ENCODE peak calls at places on chromosomes 6 and 20, in ten cellular contexts. One of them, this sample, is unnamed.
A peak's percentile ranks its signal among the peaks of the same experiment; 100 is the strongest.

GRCh38 chr6:107079429-107079828 is 35.9 kb downstream of the BEND3 start:
- DNase-seq in GM13977: no peak
- DNase-seq in GM10248: no peak
- DNase-seq in lower leg skin: no peak
- DNase-seq in HFFc6: no peak
- DNase-seq in AG09309: no peak
- DNase-seq in brain microvascular endothelial cell: no peak
- DNase-seq in HL-60: peak; percentile 6
- DNase-seq in epithelial cell of proximal tubule: no peak
- DNase-seq in PC-9: no peak
- DNase-seq in this sample: no peak

GRCh38 chr20:9458075-9458818 is 56.1 kb upstream of the LAMP5 start:
- DNase-seq in GM13977: no peak
- DNase-seq in GM10248: no peak
- DNase-seq in lower leg skin: no peak
- DNase-seq in HFFc6: no peak
- DNase-seq in AG09309: no peak
- DNase-seq in brain microvascular endothelial cell: peak; percentile 31
- DNase-seq in HL-60: peak; percentile 61
- DNase-seq in epithelial cell of proximal tubule: no peak
- DNase-seq in PC-9: no peak
- DNase-seq in this sample: no peak

GRCh38 chr20:60132827-60133549 is 174.8 kb downstream of the CDH26 start:
- DNase-seq in GM13977: no peak
- DNase-seq in GM10248: no peak
- DNase-seq in lower leg skin: no peak
- DNase-seq in HFFc6: no peak
- DNase-seq in AG09309: no peak
- DNase-seq in brain microvascular endothelial cell: no peak
- DNase-seq in HL-60: no peak
- DNase-seq in epithelial cell of proximal tubule: no peak
- DNase-seq in PC-9: no peak
- DNase-seq in this sample: no peak

GRCh38 chr20:40506567-40506966 is 182.5 kb downstream of the MAFB start:
- DNase-seq in GM13977: no peak
- DNase-seq in GM10248: no peak
- DNase-seq in lower leg skin: peak; percentile 95
- DNase-seq in HFFc6: no peak
- DNase-seq in AG09309: peak; percentile 97
- DNase-seq in brain microvascular endothelial cell: peak; percentile 98
- DNase-seq in HL-60: peak; percentile 99
- DNase-seq in epithelial cell of proximal tubule: peak; percentile 73
- DNase-seq in PC-9: peak; percentile 74
- DNase-seq in this sample: peak; percentile 75

GRCh38 chr20:11267131-11267761 is 593.4 kb upstream of the JAG1 start:
- DNase-seq in GM13977: peak; percentile 64
- DNase-seq in GM10248: peak; percentile 68
- DNase-seq in lower leg skin: no peak
- DNase-seq in HFFc6: peak; percentile 77
- DNase-seq in AG09309: peak; percentile 84
- DNase-seq in brain microvascular endothelial cell: peak; percentile 95
- DNase-seq in HL-60: no peak
- DNase-seq in epithelial cell of proximal tubule: peak; percentile 90
- DNase-seq in PC-9: peak; percentile 84
- DNase-seq in this sample: peak; percentile 75

GRCh38 chr6:81253821-81254220 is 498.7 kb downstream of the TENT5A start:
- DNase-seq in GM13977: no peak
- DNase-seq in GM10248: no peak
- DNase-seq in lower leg skin: no peak
- DNase-seq in HFFc6: no peak
- DNase-seq in AG09309: no peak
- DNase-seq in brain microvascular endothelial cell: no peak
- DNase-seq in HL-60: no peak
- DNase-seq in epithelial cell of proximal tubule: no peak
- DNase-seq in PC-9: no peak
- DNase-seq in this sample: no peak

GRCh38 chr6:99492137-99492536 is 23.1 kb downstream of the USP45 start:
- DNase-seq in GM13977: no peak
- DNase-seq in GM10248: no peak
- DNase-seq in lower leg skin: no peak
- DNase-seq in HFFc6: no peak
- DNase-seq in AG09309: no peak
- DNase-seq in brain microvascular endothelial cell: no peak
- DNase-seq in HL-60: no peak
- DNase-seq in epithelial cell of proximal tubule: no peak
- DNase-seq in PC-9: no peak
- DNase-seq in this sample: no peak

GRCh38 chr6:63573899-63574553 is 1.7 kb downstream of the LOC128125822 start:
- DNase-seq in GM13977: no peak
- DNase-seq in GM10248: no peak
- DNase-seq in lower leg skin: peak; percentile 41
- DNase-seq in HFFc6: peak; percentile 49
- DNase-seq in AG09309: no peak
- DNase-seq in brain microvascular endothelial cell: peak; percentile 51
- DNase-seq in HL-60: no peak
- DNase-seq in epithelial cell of proximal tubule: no peak
- DNase-seq in PC-9: peak; percentile 59
- DNase-seq in this sample: peak; percentile 51

GRCh38 chr6:1611322-1611571 is 1.5 kb downstream of the FOXC1 start:
- DNase-seq in GM13977: peak; percentile 73
- DNase-seq in GM10248: no peak
- DNase-seq in lower leg skin: no peak
- DNase-seq in HFFc6: no peak
- DNase-seq in AG09309: no peak
- DNase-seq in brain microvascular endothelial cell: no peak
- DNase-seq in HL-60: no peak
- DNase-seq in epithelial cell of proximal tubule: no peak
- DNase-seq in PC-9: no peak
- DNase-seq in this sample: no peak

GRCh38 chr20:22582386-22582959 is 1.9 kb downstream of the FOXA2 start:
- DNase-seq in GM13977: no peak
- DNase-seq in GM10248: no peak
- DNase-seq in lower leg skin: no peak
- DNase-seq in HFFc6: no peak
- DNase-seq in AG09309: no peak
- DNase-seq in brain microvascular endothelial cell: no peak
- DNase-seq in HL-60: no peak
- DNase-seq in epithelial cell of proximal tubule: no peak
- DNase-seq in PC-9: no peak
- DNase-seq in this sample: no peak

GRCh38 chr6:17098538-17098937 is 3.3 kb upstream of the STMND1 start:
- DNase-seq in GM13977: no peak
- DNase-seq in GM10248: no peak
- DNase-seq in lower leg skin: no peak
- DNase-seq in HFFc6: peak; percentile 35
- DNase-seq in AG09309: no peak
- DNase-seq in brain microvascular endothelial cell: peak; percentile 48
- DNase-seq in HL-60: no peak
- DNase-seq in epithelial cell of proximal tubule: no peak
- DNase-seq in PC-9: peak; percentile 39
- DNase-seq in this sample: no peak

GRCh38 chr6:147689398-147689797 is 180.9 kb downstream of the SAMD5 start:
- DNase-seq in GM13977: no peak
- DNase-seq in GM10248: no peak
- DNase-seq in lower leg skin: no peak
- DNase-seq in HFFc6: no peak
- DNase-seq in AG09309: no peak
- DNase-seq in brain microvascular endothelial cell: no peak
- DNase-seq in HL-60: no peak
- DNase-seq in epithelial cell of proximal tubule: no peak
- DNase-seq in PC-9: no peak
- DNase-seq in this sample: no peak

GRCh38 chr6:167093406-167093921 is 29.4 kb upstream of the CCR6 start:
- DNase-seq in GM13977: no peak
- DNase-seq in GM10248: no peak
- DNase-seq in lower leg skin: no peak
- DNase-seq in HFFc6: no peak
- DNase-seq in AG09309: no peak
- DNase-seq in brain microvascular endothelial cell: no peak
- DNase-seq in HL-60: no peak
- DNase-seq in epithelial cell of proximal tubule: no peak
- DNase-seq in PC-9: no peak
- DNase-seq in this sample: no peak

GRCh38 chr6:37693546-37694250 is 4.0 kb downstream of the MDGA1 start:
- DNase-seq in GM13977: no peak
- DNase-seq in GM10248: no peak
- DNase-seq in lower leg skin: no peak
- DNase-seq in HFFc6: no peak
- DNase-seq in AG09309: no peak
- DNase-seq in brain microvascular endothelial cell: no peak
- DNase-seq in HL-60: no peak
- DNase-seq in epithelial cell of proximal tubule: no peak
- DNase-seq in PC-9: no peak
- DNase-seq in this sample: no peak

GRCh38 chr6:56297022-56297995 is 49.9 kb upstream of the COL21A1 start:
- DNase-seq in GM13977: no peak
- DNase-seq in GM10248: no peak
- DNase-seq in lower leg skin: no peak
- DNase-seq in HFFc6: no peak
- DNase-seq in AG09309: no peak
- DNase-seq in brain microvascular endothelial cell: no peak
- DNase-seq in HL-60: no peak
- DNase-seq in epithelial cell of proximal tubule: no peak
- DNase-seq in PC-9: no peak
- DNase-seq in this sample: no peak

DNA sequence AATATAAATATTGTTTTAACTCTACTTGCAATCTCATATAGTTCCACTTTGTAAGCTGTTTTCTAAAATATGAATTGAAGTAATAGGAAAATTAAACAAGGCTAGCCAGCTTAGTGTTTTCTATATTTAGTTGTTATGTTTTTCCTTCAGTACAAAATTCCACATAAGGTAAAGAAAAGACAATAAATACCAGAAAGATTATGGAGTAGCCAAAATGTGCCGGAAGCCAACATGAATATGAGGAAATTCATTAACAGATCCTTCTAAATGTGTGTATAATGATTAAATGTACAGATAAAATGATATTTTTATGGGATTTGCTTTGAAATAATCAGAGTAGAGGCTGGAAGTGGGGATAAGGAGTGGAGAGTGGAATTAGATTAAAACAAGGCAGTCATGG is 52.5 kb upstream of the COL21A1 start:
- DNase-seq in GM13977: no peak
- DNase-seq in GM10248: no peak
- DNase-seq in lower leg skin: no peak
- DNase-seq in HFFc6: no peak
- DNase-seq in AG09309: no peak
- DNase-seq in brain microvascular endothelial cell: no peak
- DNase-seq in HL-60: no peak
- DNase-seq in epithelial cell of proximal tubule: no peak
- DNase-seq in PC-9: no peak
- DNase-seq in this sample: no peak
- TF ChIP-seq CTCF in GM13977: no peak
- TF ChIP-seq CTCF in GM10248: no peak
- TF ChIP-seq CTCF in lower leg skin: no peak
- TF ChIP-seq CTCF in HFFc6: no peak
- TF ChIP-seq CTCF in AG09309: no peak
- TF ChIP-seq CTCF in brain microvascular endothelial cell: no peak
- TF ChIP-seq CTCF in HL-60: no peak
- TF ChIP-seq CTCF in epithelial cell of proximal tubule: no peak
- TF ChIP-seq CTCF in PC-9: no peak
- TF ChIP-seq CTCF in this sample: no peak

GRCh38 chr6:45420909-45421699 is 43.4 kb upstream of the SUPT3H start:
- DNase-seq in GM13977: no peak
- DNase-seq in GM10248: peak; percentile 21
- DNase-seq in lower leg skin: no peak
- DNase-seq in HFFc6: no peak
- DNase-seq in AG09309: no peak
- DNase-seq in brain microvascular endothelial cell: no peak
- DNase-seq in HL-60: no peak
- DNase-seq in epithelial cell of proximal tubule: no peak
- DNase-seq in PC-9: no peak
- DNase-seq in this sample: no peak

GRCh38 chr6:45417461-45417860 is 39.7 kb upstream of the SUPT3H start:
- DNase-seq in GM13977: no peak
- DNase-seq in GM10248: no peak
- DNase-seq in lower leg skin: no peak
- DNase-seq in HFFc6: no peak
- DNase-seq in AG09309: no peak
- DNase-seq in brain microvascular endothelial cell: no peak
- DNase-seq in HL-60: no peak
- DNase-seq in epithelial cell of proximal tubule: no peak
- DNase-seq in PC-9: no peak
- DNase-seq in this sample: no peak

GRCh38 chr6:45420083-45420908 is 42.6 kb upstream of the SUPT3H start:
- DNase-seq in GM13977: peak; percentile 13
- DNase-seq in GM10248: peak; percentile 10
- DNase-seq in lower leg skin: no peak
- DNase-seq in HFFc6: peak; percentile 25
- DNase-seq in AG09309: no peak
- DNase-seq in brain microvascular endothelial cell: peak; percentile 53
- DNase-seq in HL-60: no peak
- DNase-seq in epithelial cell of proximal tubule: no peak
- DNase-seq in PC-9: no peak
- DNase-seq in this sample: no peak

GRCh38 chr6:45421700-45422540 is 44.2 kb upstream of the SUPT3H start:
- DNase-seq in GM13977: peak; percentile 50
- DNase-seq in GM10248: peak; percentile 26
- DNase-seq in lower leg skin: peak; percentile 40
- DNase-seq in HFFc6: peak; percentile 57
- DNase-seq in AG09309: no peak
- DNase-seq in brain microvascular endothelial cell: peak; percentile 54
- DNase-seq in HL-60: peak; percentile 64
- DNase-seq in epithelial cell of proximal tubule: no peak
- DNase-seq in PC-9: peak; percentile 49
- DNase-seq in this sample: no peak

GRCh38 chr6:45419574-45420082 is 41.9 kb upstream of the SUPT3H start:
- DNase-seq in GM13977: peak; percentile 23
- DNase-seq in GM10248: peak; percentile 39
- DNase-seq in lower leg skin: no peak
- DNase-seq in HFFc6: peak; percentile 48
- DNase-seq in AG09309: no peak
- DNase-seq in brain microvascular endothelial cell: peak; percentile 24
- DNase-seq in HL-60: no peak
- DNase-seq in epithelial cell of proximal tubule: no peak
- DNase-seq in PC-9: peak; percentile 68
- DNase-seq in this sample: no peak
- TF ChIP-seq CTCF in GM13977: peak; percentile 33
- TF ChIP-seq CTCF in GM10248: peak; percentile 41
- TF ChIP-seq CTCF in lower leg skin: no peak
- TF ChIP-seq CTCF in HFFc6: peak; percentile 38
- TF ChIP-seq CTCF in AG09309: peak; percentile 38
- TF ChIP-seq CTCF in brain microvascular endothelial cell: peak; percentile 43
- TF ChIP-seq CTCF in HL-60: peak; percentile 2
- TF ChIP-seq CTCF in epithelial cell of proximal tubule: peak; percentile 52
- TF ChIP-seq CTCF in PC-9: peak; percentile 66
- TF ChIP-seq CTCF in this sample: peak; percentile 5

GRCh38 chr6:9159051-9159450 is 723.7 kb upstream of the SLC35B3 start:
- DNase-seq in GM13977: no peak
- DNase-seq in GM10248: no peak
- DNase-seq in lower leg skin: no peak
- DNase-seq in HFFc6: no peak
- DNase-seq in AG09309: no peak
- DNase-seq in brain microvascular endothelial cell: no peak
- DNase-seq in HL-60: no peak
- DNase-seq in epithelial cell of proximal tubule: no peak
- DNase-seq in PC-9: no peak
- DNase-seq in this sample: no peak
- TF ChIP-seq CTCF in GM13977: no peak
- TF ChIP-seq CTCF in GM10248: no peak
- TF ChIP-seq CTCF in lower leg skin: no peak
- TF ChIP-seq CTCF in HFFc6: no peak
- TF ChIP-seq CTCF in AG09309: no peak
- TF ChIP-seq CTCF in brain microvascular endothelial cell: no peak
- TF ChIP-seq CTCF in HL-60: no peak
- TF ChIP-seq CTCF in epithelial cell of proximal tubule: no peak
- TF ChIP-seq CTCF in PC-9: no peak
- TF ChIP-seq CTCF in this sample: no peak

GRCh38 chr6:149863846-149864577 is at the start of gene LRP11:
- DNase-seq in GM13977: peak; percentile 96
- DNase-seq in GM10248: peak; percentile 93
- DNase-seq in lower leg skin: peak; percentile 80
- DNase-seq in HFFc6: peak; percentile 75
- DNase-seq in AG09309: no peak
- DNase-seq in brain microvascular endothelial cell: peak; percentile 69
- DNase-seq in HL-60: peak; percentile 51
- DNase-seq in epithelial cell of proximal tubule: no peak
- DNase-seq in PC-9: peak; percentile 73
- DNase-seq in this sample: no peak
- TF ChIP-seq CTCF in GM13977: no peak
- TF ChIP-seq CTCF in GM10248: no peak
- TF ChIP-seq CTCF in lower leg skin: no peak
- TF ChIP-seq CTCF in HFFc6: no peak
- TF ChIP-seq CTCF in AG09309: no peak
- TF ChIP-seq CTCF in brain microvascular endothelial cell: no peak
- TF ChIP-seq CTCF in HL-60: no peak
- TF ChIP-seq CTCF in epithelial cell of proximal tubule: no peak
- TF ChIP-seq CTCF in PC-9: no peak
- TF ChIP-seq CTCF in this sample: no peak

This sample was measured in HFF-Myc.